ENCODE peak calls at places on chromosomes 13 and 19, in six cellular contexts. One of them, this sample, is unnamed.

GRCh38 chr13:27339299-27339698 is 68.7 kb downstream of the RASL11A start:
- DNase-seq in tibial nerve: peak
- DNase-seq in A549: peak
- DNase-seq in transverse colon: peak
- DNase-seq in sigmoid colon: no peak
- DNase-seq in ovary: no peak
- DNase-seq in this sample: peak

GRCh38 chr19:28641395-28641794 is 571.6 kb downstream of the UQCRFS1 start:
- DNase-seq in transverse colon: no peak
- DNase-seq in ovary: no peak
- DNase-seq in tibial nerve: no peak
- DNase-seq in A549: no peak
- DNase-seq in sigmoid colon: no peak
- DNase-seq in this sample: no peak

GRCh38 chr13:107271226-107271625 is 703.3 kb upstream of the ARGLU1 start:
- DNase-seq in sigmoid colon: no peak
- DNase-seq in ovary: no peak
- DNase-seq in A549: no peak
- DNase-seq in tibial nerve: no peak
- DNase-seq in transverse colon: no peak
- DNase-seq in this sample: no peak

GRCh38 chr13:85970727-85971126 is 171.5 kb upstream of the SLITRK6 start:
- DNase-seq in sigmoid colon: no peak
- DNase-seq in ovary: no peak
- DNase-seq in A549: no peak
- DNase-seq in tibial nerve: no peak
- DNase-seq in transverse colon: no peak
- DNase-seq in this sample: no peak

GRCh38 chr19:44808463-44809371 is at the start of gene BCAM:
- DNase-seq in ovary: peak
- DNase-seq in A549: peak
- DNase-seq in tibial nerve: peak
- DNase-seq in sigmoid colon: peak
- DNase-seq in transverse colon: peak
- DNase-seq in this sample: peak

GRCh38 chr13:75544681-75545333 is 4.8 kb upstream of the UCHL3 start:
- DNase-seq in sigmoid colon: no peak
- DNase-seq in ovary: no peak
- DNase-seq in transverse colon: no peak
- DNase-seq in A549: no peak
- DNase-seq in tibial nerve: no peak
- DNase-seq in this sample: no peak

GRCh38 chr19:45492627-45493470 is 4.0 kb downstream of the RTN2 start:
- DNase-seq in transverse colon: peak
- DNase-seq in sigmoid colon: peak
- DNase-seq in ovary: no peak
- DNase-seq in tibial nerve: no peak
- DNase-seq in A549: no peak
- DNase-seq in this sample: no peak

GRCh38 chr19:54207908-54208783 is 7.5 kb downstream of the RPS9 start:
- DNase-seq in tibial nerve: peak
- DNase-seq in ovary: peak
- DNase-seq in transverse colon: peak
- DNase-seq in A549: no peak
- DNase-seq in sigmoid colon: peak
- DNase-seq in this sample: peak

GRCh38 chr13:30816733-30817132 is 81.4 kb downstream of the ALOX5AP start:
- DNase-seq in A549: no peak
- DNase-seq in ovary: no peak
- DNase-seq in sigmoid colon: peak
- DNase-seq in transverse colon: no peak
- DNase-seq in tibial nerve: no peak
- DNase-seq in this sample: no peak

GRCh38 chr13:71513414-71514063 is 353.5 kb downstream of the DACH1 start:
- DNase-seq in ovary: no peak
- DNase-seq in A549: no peak
- DNase-seq in tibial nerve: no peak
- DNase-seq in transverse colon: no peak
- DNase-seq in sigmoid colon: no peak
- DNase-seq in this sample: no peak

GRCh38 chr13:45521292-45521691 is 56.6 kb downstream of the COG3 start:
- DNase-seq in sigmoid colon: no peak
- DNase-seq in tibial nerve: peak
- DNase-seq in ovary: no peak
- DNase-seq in A549: no peak
- DNase-seq in transverse colon: no peak
- DNase-seq in this sample: no peak

GRCh38 chr19:3003046-3003445 is 25.7 kb downstream of the TLE6 start:
- DNase-seq in transverse colon: no peak
- DNase-seq in A549: no peak
- DNase-seq in ovary: no peak
- DNase-seq in tibial nerve: no peak
- DNase-seq in sigmoid colon: no peak
- DNase-seq in this sample: no peak

GRCh38 chr19:45630463-45630862 is 8.7 kb downstream of the EML2 start:
- DNase-seq in tibial nerve: no peak
- DNase-seq in transverse colon: no peak
- DNase-seq in sigmoid colon: no peak
- DNase-seq in ovary: no peak
- DNase-seq in A549: peak
- DNase-seq in this sample: no peak

GRCh38 chr19:52946322-52947310 is 16.1 kb downstream of the ZNF816 start:
- DNase-seq in tibial nerve: no peak
- DNase-seq in ovary: peak
- DNase-seq in sigmoid colon: peak
- DNase-seq in transverse colon: peak
- DNase-seq in A549: no peak
- DNase-seq in this sample: peak

GRCh38 chr19:19539738-19540703 is 2.0 kb downstream of the CILP2 start:
- DNase-seq in A549: no peak
- DNase-seq in tibial nerve: no peak
- DNase-seq in transverse colon: peak
- DNase-seq in sigmoid colon: peak
- DNase-seq in ovary: peak
- DNase-seq in this sample: peak

DNA sequence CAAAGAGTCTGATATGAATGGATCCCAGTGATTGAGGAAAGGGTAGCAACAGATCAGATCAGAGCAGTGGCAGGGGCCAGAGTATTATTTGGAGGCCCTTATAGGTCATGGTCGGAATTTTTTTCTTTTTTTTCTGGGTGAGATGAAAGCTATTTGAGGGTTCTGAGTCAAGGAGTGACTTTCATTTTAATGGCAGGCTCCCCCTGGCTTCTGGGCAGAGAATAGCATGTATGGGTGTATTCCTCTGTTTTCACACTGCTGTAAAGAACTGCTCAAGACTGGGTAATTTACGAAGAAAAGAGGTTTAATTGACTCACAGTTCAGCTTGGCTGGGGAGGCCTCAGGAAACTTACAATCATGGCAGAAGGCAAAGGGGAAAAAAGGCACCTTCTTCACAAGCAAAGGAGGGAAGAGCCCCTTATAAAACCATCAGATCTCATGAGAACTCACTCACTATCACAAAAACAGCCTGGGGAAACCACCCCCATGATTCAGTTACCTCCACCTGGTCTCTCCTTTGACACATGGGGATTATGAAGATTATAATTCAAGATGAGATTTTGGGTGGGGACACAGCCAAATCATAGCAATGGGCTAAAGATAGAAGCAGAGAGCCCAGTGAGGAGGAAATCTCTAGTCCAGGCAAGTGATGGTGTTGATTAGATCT is 3.0 kb upstream of the SLC6A16 start:
- DNase-seq in A549: peak
- DNase-seq in tibial nerve: no peak
- DNase-seq in ovary: no peak
- DNase-seq in sigmoid colon: no peak
- DNase-seq in transverse colon: no peak
- DNase-seq in this sample: no peak
- H3K27ac ChIP-seq in A549: no peak
- H3K27ac ChIP-seq in tibial nerve: no peak
- H3K27ac ChIP-seq in ovary: no peak
- H3K27ac ChIP-seq in sigmoid colon: no peak
- H3K27ac ChIP-seq in transverse colon: no peak
- H3K27ac ChIP-seq in this sample: no peak

GRCh38 chr19:14003279-14004051 is 2.7 kb downstream of the RFX1 start:
- DNase-seq in transverse colon: no peak
- DNase-seq in A549: no peak
- DNase-seq in tibial nerve: no peak
- DNase-seq in sigmoid colon: no peak
- DNase-seq in ovary: no peak
- DNase-seq in this sample: no peak

GRCh38 chr19:14005381-14006084 is 587 bp downstream of the RFX1 start:
- DNase-seq in ovary: peak
- DNase-seq in sigmoid colon: peak
- DNase-seq in tibial nerve: peak
- DNase-seq in transverse colon: peak
- DNase-seq in A549: peak
- DNase-seq in this sample: peak

GRCh38 chr19:14004619-14005380 is 1.3 kb downstream of the RFX1 start:
- DNase-seq in ovary: no peak
- DNase-seq in sigmoid colon: peak
- DNase-seq in A549: no peak
- DNase-seq in tibial nerve: peak
- DNase-seq in transverse colon: peak
- DNase-seq in this sample: peak

GRCh38 chr19:14006085-14006765 is at the start of gene RFX1:
- DNase-seq in transverse colon: peak
- DNase-seq in sigmoid colon: peak
- DNase-seq in ovary: peak
- DNase-seq in tibial nerve: peak
- DNase-seq in A549: peak
- DNase-seq in this sample: peak

GRCh38 chr19:14006766-14007562 is 844 bp upstream of the RFX1 start:
- DNase-seq in sigmoid colon: no peak
- DNase-seq in A549: peak
- DNase-seq in ovary: no peak
- DNase-seq in tibial nerve: no peak
- DNase-seq in transverse colon: no peak
- DNase-seq in this sample: no peak
- TF ChIP-seq EP300 in sigmoid colon: peak
- TF ChIP-seq EP300 in A549: no peak
- TF ChIP-seq EP300 in ovary: peak
- TF ChIP-seq EP300 in tibial nerve: peak
- TF ChIP-seq EP300 in transverse colon: peak
- TF ChIP-seq EP300 in this sample: peak

GRCh38 chr13:48401480-48401879 is 11.4 kb downstream of the LPAR6 start:
- DNase-seq in transverse colon: no peak
- DNase-seq in tibial nerve: no peak
- DNase-seq in sigmoid colon: no peak
- DNase-seq in A549: no peak
- DNase-seq in ovary: no peak
- DNase-seq in this sample: no peak
- H3K27ac ChIP-seq in transverse colon: peak
- H3K27ac ChIP-seq in tibial nerve: peak
- H3K27ac ChIP-seq in sigmoid colon: peak
- H3K27ac ChIP-seq in A549: no peak
- H3K27ac ChIP-seq in ovary: no peak
- H3K27ac ChIP-seq in this sample: no peak

GRCh38 chr19:6530385-6531162 is at the start of gene TNFSF9:
- DNase-seq in tibial nerve: peak
- DNase-seq in sigmoid colon: peak
- DNase-seq in transverse colon: peak
- DNase-seq in A549: peak
- DNase-seq in ovary: peak
- DNase-seq in this sample: peak
- TF ChIP-seq EP300 in tibial nerve: peak
- TF ChIP-seq EP300 in sigmoid colon: no peak
- TF ChIP-seq EP300 in transverse colon: no peak
- TF ChIP-seq EP300 in A549: no peak
- TF ChIP-seq EP300 in ovary: no peak
- TF ChIP-seq EP300 in this sample: no peak

GRCh38 chr19:51354742-51355148 is 11.4 kb downstream of the ETFB start:
- DNase-seq in ovary: no peak
- DNase-seq in A549: no peak
- DNase-seq in transverse colon: no peak
- DNase-seq in tibial nerve: no peak
- DNase-seq in sigmoid colon: no peak
- DNase-seq in this sample: no peak
- H3K27ac ChIP-seq in ovary: no peak
- H3K27ac ChIP-seq in A549: peak
- H3K27ac ChIP-seq in transverse colon: no peak
- H3K27ac ChIP-seq in tibial nerve: peak
- H3K27ac ChIP-seq in sigmoid colon: no peak
- H3K27ac ChIP-seq in this sample: no peak

DNA sequence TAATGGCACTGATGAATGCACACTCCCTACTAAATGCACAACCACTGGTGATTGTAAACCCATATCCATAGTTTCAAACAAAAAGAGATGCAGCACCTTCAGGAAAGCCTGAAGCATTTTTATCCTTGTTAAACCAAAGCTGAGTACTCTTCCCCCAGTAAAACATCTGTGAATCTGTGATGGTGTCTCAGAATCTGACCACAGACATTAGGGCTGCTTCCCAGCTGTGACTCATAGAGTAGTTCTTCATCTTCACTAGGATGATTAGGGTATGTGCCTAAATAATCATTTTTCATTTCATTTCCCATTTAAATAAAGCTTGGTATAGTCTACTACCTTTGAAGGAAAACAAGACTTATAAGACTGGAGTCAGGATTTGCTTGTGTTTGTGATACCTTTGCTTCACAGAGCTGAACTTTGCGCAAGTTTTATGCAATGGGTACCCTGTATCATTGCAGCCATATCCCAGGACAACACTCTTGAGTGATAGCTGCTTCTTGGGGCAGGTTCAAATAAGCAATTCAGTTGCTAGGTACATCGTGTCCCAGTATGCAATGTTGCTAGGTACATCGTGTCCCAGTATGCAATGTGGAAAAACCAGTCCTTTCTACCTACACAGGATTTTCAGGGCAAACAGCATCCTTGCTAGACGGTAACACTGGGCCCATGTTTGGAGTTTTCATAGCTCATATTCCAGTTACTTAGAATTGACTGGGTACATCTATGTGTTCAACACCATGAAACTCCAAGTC is 277.1 kb downstream of the IRS2 start:
- DNase-seq in transverse colon: no peak
- DNase-seq in ovary: no peak
- DNase-seq in A549: no peak
- DNase-seq in sigmoid colon: no peak
- DNase-seq in tibial nerve: no peak
- DNase-seq in this sample: no peak
- TF ChIP-seq EP300 in transverse colon: no peak
- TF ChIP-seq EP300 in ovary: no peak
- TF ChIP-seq EP300 in A549: no peak
- TF ChIP-seq EP300 in sigmoid colon: no peak
- TF ChIP-seq EP300 in tibial nerve: no peak
- TF ChIP-seq EP300 in this sample: no peak